ENCODE peak calls at places on chromosomes 6 and 20, in five cellular contexts. K, R, A, H and I are unnamed samples. For H3K9me3, the result is how much of the 10 kb centered on the place peaks cover.

GRCh38 chr6:79257381-79258205 is 23.1 kb upstream of the HMGN3 start:
- DNase-seq in H (no peak), K (no peak), R (no peak), A (no peak), I (no peak)

GRCh38 chr20:59813948-59814834 is 119.2 kb downstream of the SYCP2 start:
- DNase-seq in H (no peak), K (no peak), A (no peak), R (no peak), I (no peak)

GRCh38 chr6:144143878-144144277 is 6.4 kb upstream of the STX11 start:
- DNase-seq in A (no peak), K (no peak), H (no peak), R (no peak), I (no peak)

GRCh38 chr20:59623133-59623532 is 18.8 kb downstream of the PHACTR3 start:
- DNase-seq in A (no peak), H (no peak), R (no peak), K (no peak), I (no peak)

GRCh38 chr6:167570460-167571400 is 245.8 kb downstream of the TTLL2 start:
- DNase-seq in A (no peak), R (no peak), H (no peak), K (no peak), I (no peak)

GRCh38 chr6:14658909-14659561 is 541.5 kb downstream of the CD83 start:
- DNase-seq in A (no peak), K (no peak), R (no peak), H (no peak), I (no peak)

GRCh38 chr6:68237205-68237604 is 397.9 kb upstream of the ADGRB3 start:
- DNase-seq in H (no peak), K (no peak), R (no peak), A (no peak), I (no peak)

GRCh38 chr6:16236648-16237199 is 1.7 kb upstream of the GMPR start:
- DNase-seq in R (peak), A (no peak), K (no peak), H (peak), I (no peak)

GRCh38 chr20:3745686-3746173 is 13.2 kb downstream of the HSPA12B start:
- DNase-seq in R (no peak), K (peak), A (no peak), H (no peak), I (no peak)

GRCh38 chr6:113859349-113860164 is 2.4 kb downstream of the MARCKS start:
- DNase-seq in R (no peak), H (no peak), A (no peak), K (peak), I (no peak)

GRCh38 chr20:11267131-11267761 is 593.4 kb upstream of the JAG1 start:
- DNase-seq in K (peak), A (peak), R (peak), H (peak), I (no peak)

GRCh38 chr20:19860742-19861141 is 102.7 kb downstream of the RIN2 start:
- DNase-seq in R (no peak), A (no peak), H (peak), K (no peak), I (no peak)

GRCh38 chr6:19986691-19987438 is 149.7 kb downstream of the ID4 start:
- DNase-seq in R (no peak), H (no peak), K (no peak), A (no peak), I (no peak)

GRCh38 chr20:45229264-45230056 is 8.3 kb downstream of the SEMG2 start:
- DNase-seq in K (no peak), A (no peak), R (no peak), H (no peak), I (no peak)

GRCh38 chr6:137571854-137572253 is 77.7 kb upstream of the OLIG3 start:
- DNase-seq in A (peak), K (no peak), H (no peak), R (no peak), I (no peak)

GRCh38 chr6:63839485-63839884 is 203.9 kb downstream of the PHF3 start:
- DNase-seq in A (no peak), H (no peak), R (no peak), K (no peak), I (no peak)

GRCh38 chr6:15363523-15364400 is 117.9 kb downstream of the JARID2 start:
- DNase-seq in K (no peak), A (no peak), R (no peak), H (peak), I (no peak)

GRCh38 chr20:6735913-6736845 is 31.3 kb upstream of the BMP2 start:
- DNase-seq in A (no peak), H (no peak), R (no peak), K (no peak), I (no peak)

GRCh38 chr6:14371530-14371929 is 254.0 kb downstream of the CD83 start:
- DNase-seq in A (no peak), H (no peak), K (no peak), R (no peak), I (no peak)

GRCh38 chr20:61658563-61658962 is 406.5 kb downstream of the CDH4 start:
- DNase-seq in A (no peak), R (no peak), K (peak), H (no peak), I (no peak)

GRCh38 chr20:43558412-43559146 is at the start of gene SGK2:
- DNase-seq in K (no peak), A (no peak), H (no peak), R (no peak), I (no peak)

GRCh38 chr6:70901324-70901723 is 55.5 kb downstream of the B3GAT2 start:
- DNase-seq in R (no peak), A (no peak), H (no peak), K (no peak), I (no peak)

GRCh38 chr6:33848498-33848897 is 44.7 kb upstream of the MLN start:
- DNase-seq in H (no peak), R (no peak), K (no peak), A (no peak), I (no peak)

GRCh38 chr20:18057106-18057993 is at the start of gene OVOL2:
- DNase-seq in H (no peak), R (no peak), K (no peak), A (no peak), I (peak)

GRCh38 chr6:124200661-124201060 is 397.0 kb downstream of the NKAIN2 start:
- DNase-seq in H (no peak), R (no peak), A (no peak), K (no peak), I (no peak)

GRCh38 chr6:138724015-138724414 is 49.6 kb upstream of the CCDC28A start:
- DNase-seq in A (no peak), R (no peak), K (peak), H (no peak), I (no peak)

GRCh38 chr6:70073637-70074036 is 207.3 kb downstream of the COL19A1 start:
- DNase-seq in A (no peak), R (no peak), K (no peak), H (no peak), I (no peak)

GRCh38 chr6:56017198-56017597 is 141.8 kb upstream of the BMP5 start:
- DNase-seq in R (no peak), H (no peak), K (no peak), A (no peak), I (no peak)

GRCh38 chr20:24836041-24836533 is 113.0 kb upstream of the CST7 start:
- DNase-seq in R (no peak), A (no peak), H (no peak), K (no peak), I (no peak)

GRCh38 chr6:15421945-15422733 is 176.3 kb downstream of the JARID2 start:
- DNase-seq in R (no peak), K (no peak), A (no peak), H (no peak), I (no peak)

GRCh38 chr6:8530775-8531435 is 95.6 kb upstream of the SLC35B3 start:
- DNase-seq in A (no peak), K (no peak), R (no peak), H (no peak), I (no peak)

GRCh38 chr6:593139-593906 is 63.6 kb downstream of the HUS1B start:
- DNase-seq in R (no peak), K (no peak), H (peak), A (peak), I (no peak)

GRCh38 chr6:135215160-135215559 is 34.1 kb downstream of the MYB start:
- DNase-seq in A (no peak), K (no peak), H (no peak), R (no peak), I (no peak)

GRCh38 chr6:33838979-33839378 is 35.2 kb upstream of the MLN start:
- DNase-seq in A (no peak), H (no peak), R (no peak), K (no peak), I (no peak)

GRCh38 chr20:48621256-48622078 is 206.3 kb downstream of the PREX1 start:
- DNase-seq in R (no peak), K (peak), H (no peak), A (no peak), I (no peak)

GRCh38 chr6:170097505-170098427 is 193.1 kb downstream of the DLL1 start:
- DNase-seq in A (no peak), R (no peak), H (no peak), K (peak), I (no peak)

DNA sequence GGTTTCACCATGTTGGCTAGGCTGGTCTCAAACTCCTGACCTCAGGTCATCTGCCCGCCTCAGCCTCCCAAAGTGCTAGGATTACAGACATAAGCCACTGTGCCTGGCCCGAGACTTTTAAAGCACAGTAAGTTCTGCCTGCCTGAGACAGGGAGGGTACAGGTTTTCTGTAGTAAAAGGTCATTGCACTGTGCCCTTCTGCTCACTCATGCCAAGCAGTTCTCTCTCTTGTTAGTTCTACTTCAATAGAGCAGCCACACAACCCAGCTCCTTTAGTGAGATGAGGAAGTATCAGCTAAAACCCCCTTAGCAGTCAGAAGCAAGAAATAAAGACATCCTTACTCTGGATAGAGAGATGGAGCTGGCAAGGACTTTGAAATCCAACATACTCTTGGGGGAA is 52.4 kb upstream of the ARMH2 start:
- DNase-seq in H (no peak), R (no peak), K (no peak), A (no peak), I (no peak)
- H3K9me3 ChIP-seq in H (under half), R (under half), K (under half), A (under half), I (under half)

GRCh38 chr6:166488701-166489100 is 97.8 kb downstream of the RAMACL start:
- DNase-seq in R (no peak), H (no peak), A (no peak), K (peak), I (no peak)
- H3K9me3 ChIP-seq in R (under half), H (under half), A (under half), K (under half), I (under half)

GRCh38 chr20:56158489-56158888 is 90.0 kb upstream of the MC3R start:
- DNase-seq in H (no peak), K (no peak), A (no peak), R (no peak), I (no peak)
- H3K9me3 ChIP-seq in H (under half), K (under half), A (under half), R (under half), I (under half)

DNA sequence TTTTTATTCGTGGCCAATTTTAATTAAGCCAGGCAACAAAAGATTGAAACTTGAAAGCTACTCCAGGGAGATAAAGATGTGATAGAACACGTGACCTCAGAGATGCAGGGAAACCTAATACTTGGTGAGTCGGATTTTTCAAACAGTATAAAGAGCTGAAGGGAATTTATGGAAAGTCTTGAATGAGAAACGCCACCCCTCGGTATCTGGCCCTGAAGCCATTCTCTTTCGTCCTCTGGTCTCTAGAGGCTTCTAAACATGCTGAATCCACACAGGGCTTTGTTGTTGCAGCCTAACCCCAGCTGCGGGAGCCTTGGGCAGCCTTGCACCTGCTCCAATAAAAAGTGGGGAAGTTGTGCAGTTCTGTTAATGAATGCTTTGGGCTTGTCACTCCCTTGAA is 8.4 kb downstream of the BMP7 start:
- DNase-seq in A (no peak), R (no peak), K (no peak), H (no peak), I (no peak)
- H3K9me3 ChIP-seq in A (under half), R (under half), K (under half), H (under half), I (under half)

GRCh38 chr6:53014034-53014433 is 18.9 kb upstream of the GSTA4 start:
- DNase-seq in R (no peak), A (no peak), K (no peak), H (no peak), I (no peak)
- H3K9me3 ChIP-seq in R (under half), A (under half), K (under half), H (under half), I (under half)

DNA sequence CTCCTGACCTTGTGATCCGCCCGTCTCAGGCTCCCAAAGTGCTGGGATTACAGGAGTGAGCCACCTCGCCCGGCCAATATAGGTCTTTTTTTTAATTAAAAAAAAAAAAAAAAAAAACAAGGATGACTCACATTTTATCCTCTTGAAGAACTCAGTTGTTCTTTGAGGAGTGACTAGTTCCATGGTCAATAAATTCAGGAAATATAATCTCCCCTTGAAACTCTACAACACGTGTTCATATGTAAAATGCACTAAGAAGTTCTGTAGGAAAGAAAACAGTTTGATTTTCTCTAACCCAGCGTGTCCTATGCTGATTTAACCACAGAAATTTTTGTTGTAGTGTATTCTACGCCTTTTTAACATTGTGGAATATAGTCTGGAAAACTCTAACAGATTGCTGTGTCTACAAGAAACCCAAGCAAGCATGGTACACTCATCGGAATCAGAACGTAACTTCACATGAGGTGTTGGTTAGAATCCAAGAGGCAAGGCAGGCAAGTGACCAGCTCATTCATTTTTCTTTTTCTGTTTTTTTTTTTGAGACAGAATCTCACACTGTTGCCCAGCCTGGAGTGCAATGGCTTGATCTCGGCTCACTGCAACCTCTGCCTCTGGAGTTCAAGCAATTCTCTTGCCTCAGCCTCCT is 79.0 kb upstream of the ZNF217 start:
- DNase-seq in A (no peak), H (no peak), K (no peak), R (no peak), I (no peak)
- H3K9me3 ChIP-seq in A (under half), H (under half), K (under half), R (under half), I (under half)

GRCh38 chr6:115914098-115914497 is 146.6 kb downstream of the FRK start:
- DNase-seq in K (no peak), H (no peak), R (no peak), A (no peak), I (no peak)
- H3K9me3 ChIP-seq in K (under half), H (under half), R (under half), A (under half), I (under half)

GRCh38 chr6:169014681-169015080 is 239.0 kb downstream of the THBS2 start:
- DNase-seq in H (no peak), K (no peak), A (no peak), R (no peak), I (no peak)

GRCh38 chr6:169008641-169009040 is 245.0 kb downstream of the THBS2 start:
- DNase-seq in A (no peak), R (no peak), K (no peak), H (no peak), I (no peak)

GRCh38 chr6:169005141-169005540 is 248.5 kb downstream of the THBS2 start:
- DNase-seq in K (no peak), A (no peak), H (no peak), R (no peak), I (no peak)

GRCh38 chr6:169009658-169010057 is 244.0 kb downstream of the THBS2 start:
- DNase-seq in R (no peak), K (no peak), A (no peak), H (no peak), I (no peak)
- H3K9me3 ChIP-seq in R (under half), K (under half), A (under half), H (under half), I (under half)

DNA sequence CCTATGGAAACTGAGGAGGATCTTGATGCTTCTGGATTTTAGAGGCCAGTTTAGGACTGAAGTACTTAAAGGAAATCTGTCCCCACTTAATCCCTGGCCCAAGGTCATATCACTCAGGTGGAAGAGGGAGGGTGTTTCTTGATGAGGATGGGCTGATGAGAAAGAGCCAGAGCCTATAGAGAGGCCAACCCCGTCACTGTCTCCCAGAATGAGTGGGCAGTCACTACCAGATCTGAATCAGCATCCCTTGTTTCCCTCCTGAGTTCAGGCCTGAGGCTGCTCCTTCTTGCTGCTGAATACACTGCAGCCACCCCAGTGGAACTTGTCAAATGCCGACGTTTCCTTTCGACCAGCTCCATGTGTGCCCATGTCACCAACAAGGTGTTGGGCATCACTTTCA is 14.8 kb downstream of the ARMC12 start:
- DNase-seq in K (no peak), R (no peak), A (no peak), H (no peak), I (no peak)
- H3K9me3 ChIP-seq in K (under half), R (under half), A (under half), H (under half), I (under half)

GRCh38 chr20:15857131-15857784 is 716.0 kb downstream of the KIF16B start:
- DNase-seq in K (no peak), H (peak), A (no peak), R (no peak), I (no peak)
- H3K9me3 ChIP-seq in K (under half), H (under half), A (under half), R (under half), I (under half)